ENCODE peak calls at places on chromosome 5, in four cellular contexts. C is Peyer's patch, Z is nucleus accumbens, L is mesendoderm. A is an unnamed sample.

GRCh38 chr5:172550096-172550765 is 90.8 kb upstream of the NEURL1B start:
- DNase-seq in C (no peak), Z (no peak), L (no peak), A (no peak)

GRCh38 chr5:125914471-125914870 is 508.7 kb upstream of the GRAMD2B start:
- DNase-seq in C (no peak), Z (no peak), L (no peak), A (no peak)

GRCh38 chr5:39005566-39006232 is 68.5 kb downstream of the RICTOR start:
- DNase-seq in C (no peak), Z (no peak), L (peak; percentile 60), A (no peak)

GRCh38 chr5:151673421-151673820 is 13.3 kb downstream of the SPARC start:
- DNase-seq in C (no peak), Z (no peak), L (peak; percentile 98), A (no peak)

GRCh38 chr5:21806943-21807342 is 1046.2 kb downstream of the CDH12 start:
- DNase-seq in C (no peak), Z (no peak), L (no peak), A (no peak)

GRCh38 chr5:148928141-148928540 is 101.7 kb downstream of the ADRB2 start:
- DNase-seq in C (no peak), Z (no peak), L (no peak), A (no peak)

GRCh38 chr5:138696501-138696900 is 56.7 kb upstream of the CTNNA1 start:
- DNase-seq in C (no peak), Z (no peak), L (no peak), A (no peak)

GRCh38 chr5:155406815-155407214 is 393.3 kb downstream of the KIF4B start:
- DNase-seq in C (no peak), Z (no peak), L (no peak), A (no peak)

GRCh38 chr5:111016801-111017200 is 54.7 kb upstream of the TSLP start:
- DNase-seq in C (no peak), Z (no peak), L (no peak), A (no peak)

GRCh38 chr5:96876292-96876850 is at the start of gene ERAP2:
- DNase-seq in C (no peak), Z (no peak), L (peak; percentile 41), A (no peak)

GRCh38 chr5:132830436-132831094 is at the start of gene SHROOM1:
- DNase-seq in C (peak; percentile 35), Z (no peak), L (peak; percentile 69), A (no peak)

GRCh38 chr5:98173334-98173733 is 600.1 kb upstream of the RGMB start:
- DNase-seq in C (no peak), Z (no peak), L (no peak), A (no peak)

GRCh38 chr5:150637245-150638052 is 3.0 kb upstream of the SYNPO start:
- DNase-seq in C (no peak), Z (no peak), L (peak; percentile 86), A (no peak)

GRCh38 chr5:135236187-135236835 is 162.7 kb downstream of the MACROH2A1 start:
- DNase-seq in C (no peak), Z (no peak), L (no peak), A (no peak)

GRCh38 chr5:130912088-130912487 is 253.0 kb downstream of the HINT1 start:
- DNase-seq in C (no peak), Z (no peak), L (no peak), A (no peak)

GRCh38 chr5:119398713-119399492 is 43.1 kb downstream of the TNFAIP8 start:
- DNase-seq in C (no peak), Z (no peak), L (no peak), A (no peak)

GRCh38 chr5:102414448-102414847 is 84.4 kb downstream of the SLCO6A1 start:
- DNase-seq in C (no peak), Z (no peak), L (no peak), A (no peak)

GRCh38 chr5:321233-321725 is at the start of gene AHRR:
- DNase-seq in C (no peak), Z (no peak), L (peak; percentile 73), A (no peak)

GRCh38 chr5:43044181-43044914 is 4.2 kb upstream of the ANXA2R start:
- DNase-seq in C (no peak), Z (no peak), L (peak; percentile 86), A (no peak)

GRCh38 chr5:61811052-61811451 is 479.0 kb downstream of the ZSWIM6 start:
- DNase-seq in C (no peak), Z (no peak), L (no peak), A (no peak)

GRCh38 chr5:55866485-55866884 is 15.3 kb downstream of the IL31RA start:
- DNase-seq in C (no peak), Z (no peak), L (no peak), A (no peak)

GRCh38 chr5:141870871-141871270 is 7.3 kb downstream of the PCDH1 start:
- DNase-seq in C (no peak), Z (no peak), L (no peak), A (no peak)

GRCh38 chr5:103849934-103850333 is 287.3 kb upstream of the NUDT12 start:
- DNase-seq in C (no peak), Z (no peak), L (no peak), A (no peak)

GRCh38 chr5:1007221-1007680 is 1.4 kb upstream of the NKD2 start:
- DNase-seq in C (no peak), Z (no peak), L (no peak), A (no peak)

GRCh38 chr5:56440871-56441740 is 208.0 kb upstream of the ANKRD55 start:
- DNase-seq in C (no peak), Z (no peak), L (no peak), A (no peak)

GRCh38 chr5:11048760-11049159 is 287.7 kb upstream of the DAP start:
- DNase-seq in C (no peak), Z (no peak), L (peak; percentile 37), A (no peak)

GRCh38 chr5:89232139-89232603 is 349.2 kb upstream of the MEF2C start:
- DNase-seq in C (no peak), Z (no peak), L (no peak), A (no peak)

GRCh38 chr5:89372176-89372575 is 489.2 kb upstream of the MEF2C start:
- DNase-seq in C (no peak), Z (no peak), L (no peak), A (no peak)

GRCh38 chr5:89293849-89294248 is 410.9 kb upstream of the MEF2C start:
- DNase-seq in C (no peak), Z (no peak), L (no peak), A (no peak)

GRCh38 chr5:99926463-99926862 is 608.7 kb upstream of the FAM174A start:
- DNase-seq in C (no peak), Z (no peak), L (no peak), A (no peak)

GRCh38 chr5:136766456-136766855 is 401.1 kb upstream of the TRPC7 start:
- DNase-seq in C (no peak), Z (no peak), L (peak; percentile 42), A (no peak)

GRCh38 chr5:157046041-157046440 is 12.9 kb downstream of the HAVCR1 start:
- DNase-seq in C (no peak), Z (no peak), L (peak; percentile 70), A (no peak)

GRCh38 chr5:144307726-144308125 is 137.1 kb downstream of the KCTD16 start:
- DNase-seq in C (no peak), Z (no peak), L (no peak), A (no peak)

GRCh38 chr5:93675458-93676450 is 65.6 kb downstream of the POU5F2 start:
- DNase-seq in C (no peak), Z (no peak), L (no peak), A (no peak)

GRCh38 chr5:82092-82491 is 9.9 kb upstream of the PLEKHG4B start:
- DNase-seq in C (no peak), Z (no peak), L (peak; percentile 92), A (no peak)

A was measured in activated CD4-positive, CD25-positive, alpha-beta regulatory T cell treated with anti-CD3 and anti-CD28 coated beads, Interleukin-2, amount 50 U/mL, for 16 hours.